ENCODE peak calls at places on chromosome 16, in six cellular contexts. One of them, this sample, is unnamed.

GRCh38 chr16:26071383-26071782 is 379.6 kb downstream of the HS3ST4 start:
- DNase-seq in prostate gland: no peak
- DNase-seq in tibial artery: no peak
- DNase-seq in PC-3: no peak
- DNase-seq in body of pancreas: no peak
- DNase-seq in IMR-90: no peak
- DNase-seq in this sample: no peak

GRCh38 chr16:27795992-27796614 is 246.2 kb downstream of the KATNIP start:
- DNase-seq in prostate gland: no peak
- DNase-seq in tibial artery: no peak
- DNase-seq in PC-3: peak; percentile 43
- DNase-seq in body of pancreas: peak; percentile 28
- DNase-seq in IMR-90: peak; percentile 31
- DNase-seq in this sample: no peak

GRCh38 chr16:9119795-9120194 is 28.4 kb downstream of the HAPSTR1 start:
- DNase-seq in prostate gland: no peak
- DNase-seq in tibial artery: no peak
- DNase-seq in PC-3: no peak
- DNase-seq in body of pancreas: peak; percentile 35
- DNase-seq in IMR-90: peak; percentile 84
- DNase-seq in this sample: no peak

GRCh38 chr16:53844796-53845195 is 140.8 kb downstream of the FTO start:
- DNase-seq in prostate gland: no peak
- DNase-seq in tibial artery: no peak
- DNase-seq in PC-3: no peak
- DNase-seq in body of pancreas: no peak
- DNase-seq in IMR-90: no peak
- DNase-seq in this sample: no peak

GRCh38 chr16:58225965-58226602 is 28.2 kb upstream of the CSNK2A2 start:
- DNase-seq in prostate gland: no peak
- DNase-seq in tibial artery: no peak
- DNase-seq in PC-3: no peak
- DNase-seq in body of pancreas: no peak
- DNase-seq in IMR-90: no peak
- DNase-seq in this sample: no peak

GRCh38 chr16:56201030-56201429 is 9.7 kb downstream of the GNAO1 start:
- DNase-seq in prostate gland: no peak
- DNase-seq in tibial artery: no peak
- DNase-seq in PC-3: no peak
- DNase-seq in body of pancreas: no peak
- DNase-seq in IMR-90: no peak
- DNase-seq in this sample: no peak

GRCh38 chr16:57628008-57628781 is at the start of gene ADGRG1:
- DNase-seq in prostate gland: peak; percentile 70
- DNase-seq in tibial artery: peak; percentile 75
- DNase-seq in PC-3: peak; percentile 92
- DNase-seq in body of pancreas: peak; percentile 68
- DNase-seq in IMR-90: peak; percentile 97
- DNase-seq in this sample: peak; percentile 73

GRCh38 chr16:69311533-69312388 is 611 bp downstream of the VPS4A start:
- DNase-seq in prostate gland: no peak
- DNase-seq in tibial artery: no peak
- DNase-seq in PC-3: peak; percentile 26
- DNase-seq in body of pancreas: peak; percentile 34
- DNase-seq in IMR-90: no peak
- DNase-seq in this sample: peak; percentile 72

GRCh38 chr16:48525201-48526057 is 84.6 kb downstream of the N4BP1 start:
- DNase-seq in prostate gland: no peak
- DNase-seq in tibial artery: no peak
- DNase-seq in PC-3: no peak
- DNase-seq in body of pancreas: no peak
- DNase-seq in IMR-90: no peak
- DNase-seq in this sample: no peak

GRCh38 chr16:81838794-81839193 is 59.7 kb downstream of the PLCG2 start:
- DNase-seq in prostate gland: no peak
- DNase-seq in tibial artery: no peak
- DNase-seq in PC-3: peak; percentile 63
- DNase-seq in body of pancreas: no peak
- DNase-seq in IMR-90: peak; percentile 9
- DNase-seq in this sample: no peak

GRCh38 chr16:46884513-46885293 is 541 bp downstream of the GPT2 start:
- DNase-seq in prostate gland: no peak
- DNase-seq in tibial artery: no peak
- DNase-seq in PC-3: no peak
- DNase-seq in body of pancreas: peak; percentile 64
- DNase-seq in IMR-90: peak; percentile 20
- DNase-seq in this sample: no peak

GRCh38 chr16:82585675-82586074 is 41.1 kb upstream of the CDH13 start:
- DNase-seq in prostate gland: no peak
- DNase-seq in tibial artery: no peak
- DNase-seq in PC-3: no peak
- DNase-seq in body of pancreas: no peak
- DNase-seq in IMR-90: peak; percentile 88
- DNase-seq in this sample: no peak

GRCh38 chr16:61892531-61892930 is 143.7 kb downstream of the CDH8 start:
- DNase-seq in prostate gland: no peak
- DNase-seq in tibial artery: no peak
- DNase-seq in PC-3: no peak
- DNase-seq in body of pancreas: no peak
- DNase-seq in IMR-90: no peak
- DNase-seq in this sample: no peak

GRCh38 chr16:69669577-69669976 is 56.8 kb downstream of the NQO1 start:
- DNase-seq in prostate gland: no peak
- DNase-seq in tibial artery: no peak
- DNase-seq in PC-3: no peak
- DNase-seq in body of pancreas: peak; percentile 7
- DNase-seq in IMR-90: no peak
- DNase-seq in this sample: no peak

GRCh38 chr16:81531415-81531814 is 86.8 kb downstream of the CMIP start:
- DNase-seq in prostate gland: peak; percentile 60
- DNase-seq in tibial artery: no peak
- DNase-seq in PC-3: no peak
- DNase-seq in body of pancreas: no peak
- DNase-seq in IMR-90: no peak
- DNase-seq in this sample: peak; percentile 19

GRCh38 chr16:48596326-48596725 is 13.7 kb downstream of the N4BP1 start:
- DNase-seq in prostate gland: no peak
- DNase-seq in tibial artery: no peak
- DNase-seq in PC-3: no peak
- DNase-seq in body of pancreas: no peak
- DNase-seq in IMR-90: no peak
- DNase-seq in this sample: no peak

GRCh38 chr16:530111-530817 is 2.8 kb downstream of the CAPN15 start:
- DNase-seq in prostate gland: no peak
- DNase-seq in tibial artery: no peak
- DNase-seq in PC-3: no peak
- DNase-seq in body of pancreas: no peak
- DNase-seq in IMR-90: no peak
- DNase-seq in this sample: no peak

GRCh38 chr16:66751992-66752322 is 548 bp upstream of the DYNC1LI2 start:
- DNase-seq in prostate gland: no peak
- DNase-seq in tibial artery: no peak
- DNase-seq in PC-3: no peak
- DNase-seq in body of pancreas: no peak
- DNase-seq in IMR-90: no peak
- DNase-seq in this sample: no peak
- TF ChIP-seq CTCF in prostate gland: no peak
- TF ChIP-seq CTCF in tibial artery: no peak
- TF ChIP-seq CTCF in PC-3: peak; percentile 3
- TF ChIP-seq CTCF in body of pancreas: no peak
- TF ChIP-seq CTCF in IMR-90: no peak
- TF ChIP-seq CTCF in this sample: no peak

GRCh38 chr16:30766922-30767284 is 4.8 kb downstream of the RNF40 start:
- DNase-seq in prostate gland: no peak
- DNase-seq in tibial artery: no peak
- DNase-seq in PC-3: no peak
- DNase-seq in body of pancreas: no peak
- DNase-seq in IMR-90: no peak
- DNase-seq in this sample: no peak
- H3K36me3 ChIP-seq in prostate gland: peaks cover 35% of the 10 kb centered on the region
- H3K36me3 ChIP-seq in tibial artery: peaks cover 86% of the 10 kb centered on the region
- H3K36me3 ChIP-seq in PC-3: peaks cover 22% of the 10 kb centered on the region
- H3K36me3 ChIP-seq in body of pancreas: peaks cover 59% of the 10 kb centered on the region
- H3K36me3 ChIP-seq in IMR-90: peaks cover 69% of the 10 kb centered on the region
- H3K36me3 ChIP-seq in this sample: peaks cover 24% of the 10 kb centered on the region

GRCh38 chr16:15652293-15653001 is 2.4 kb downstream of the NDE1 start:
- DNase-seq in prostate gland: no peak
- DNase-seq in tibial artery: no peak
- DNase-seq in PC-3: no peak
- DNase-seq in body of pancreas: no peak
- DNase-seq in IMR-90: no peak
- DNase-seq in this sample: no peak

GRCh38 chr16:15658149-15658548 is 8.1 kb downstream of the NDE1 start:
- DNase-seq in prostate gland: no peak
- DNase-seq in tibial artery: no peak
- DNase-seq in PC-3: no peak
- DNase-seq in body of pancreas: no peak
- DNase-seq in IMR-90: no peak
- DNase-seq in this sample: no peak

GRCh38 chr16:15650698-15651161 is 685 bp downstream of the NDE1 start:
- DNase-seq in prostate gland: no peak
- DNase-seq in tibial artery: peak; percentile 46
- DNase-seq in PC-3: peak; percentile 21
- DNase-seq in body of pancreas: no peak
- DNase-seq in IMR-90: peak; percentile 13
- DNase-seq in this sample: no peak

GRCh38 chr16:15653227-15653626 is 3.2 kb downstream of the NDE1 start:
- DNase-seq in prostate gland: peak; percentile 44
- DNase-seq in tibial artery: no peak
- DNase-seq in PC-3: peak; percentile 32
- DNase-seq in body of pancreas: no peak
- DNase-seq in IMR-90: peak; percentile 97
- DNase-seq in this sample: no peak

GRCh38 chr16:15654591-15654990 is 4.5 kb downstream of the NDE1 start:
- DNase-seq in prostate gland: no peak
- DNase-seq in tibial artery: no peak
- DNase-seq in PC-3: no peak
- DNase-seq in body of pancreas: no peak
- DNase-seq in IMR-90: no peak
- DNase-seq in this sample: no peak
- H3K4me1 ChIP-seq in prostate gland: no peaks in the 10 kb centered on the region
- H3K4me1 ChIP-seq in tibial artery: peaks cover 21% of the 10 kb centered on the region
- H3K4me1 ChIP-seq in PC-3: peaks cover 4% of the 10 kb centered on the region
- H3K4me1 ChIP-seq in body of pancreas: peaks cover 10% of the 10 kb centered on the region
- H3K4me1 ChIP-seq in IMR-90: peaks cover 5% of the 10 kb centered on the region
- H3K4me1 ChIP-seq in this sample: peaks cover 10% of the 10 kb centered on the region

GRCh38 chr16:2224183-2224486 is 744 bp downstream of the E4F1 start:
- DNase-seq in prostate gland: no peak
- DNase-seq in tibial artery: no peak
- DNase-seq in PC-3: peak; percentile 39
- DNase-seq in body of pancreas: no peak
- DNase-seq in IMR-90: peak; percentile 42
- DNase-seq in this sample: no peak
- TF ChIP-seq CTCF in prostate gland: no peak
- TF ChIP-seq CTCF in tibial artery: no peak
- TF ChIP-seq CTCF in PC-3: no peak
- TF ChIP-seq CTCF in body of pancreas: no peak
- TF ChIP-seq CTCF in IMR-90: peak; percentile 29
- TF ChIP-seq CTCF in this sample: no peak

GRCh38 chr16:50038756-50039529 is 13.9 kb downstream of the CNEP1R1 start:
- DNase-seq in prostate gland: no peak
- DNase-seq in tibial artery: peak; percentile 68
- DNase-seq in PC-3: no peak
- DNase-seq in body of pancreas: peak; percentile 73
- DNase-seq in IMR-90: no peak
- DNase-seq in this sample: peak; percentile 26

GRCh38 chr16:50035468-50035992 is 10.5 kb downstream of the CNEP1R1 start:
- DNase-seq in prostate gland: no peak
- DNase-seq in tibial artery: no peak
- DNase-seq in PC-3: no peak
- DNase-seq in body of pancreas: no peak
- DNase-seq in IMR-90: no peak
- DNase-seq in this sample: no peak

GRCh38 chr16:50037791-50038190 is 12.8 kb downstream of the CNEP1R1 start:
- DNase-seq in prostate gland: no peak
- DNase-seq in tibial artery: no peak
- DNase-seq in PC-3: no peak
- DNase-seq in body of pancreas: no peak
- DNase-seq in IMR-90: peak; percentile 13
- DNase-seq in this sample: no peak

GRCh38 chr16:50040028-50040427 is 15.0 kb downstream of the CNEP1R1 start:
- DNase-seq in prostate gland: no peak
- DNase-seq in tibial artery: no peak
- DNase-seq in PC-3: no peak
- DNase-seq in body of pancreas: no peak
- DNase-seq in IMR-90: no peak
- DNase-seq in this sample: no peak

GRCh38 chr16:50036426-50036825 is 11.4 kb downstream of the CNEP1R1 start:
- DNase-seq in prostate gland: no peak
- DNase-seq in tibial artery: no peak
- DNase-seq in PC-3: no peak
- DNase-seq in body of pancreas: no peak
- DNase-seq in IMR-90: no peak
- DNase-seq in this sample: no peak
- H3K36me3 ChIP-seq in prostate gland: no peaks in the 10 kb centered on the region
- H3K36me3 ChIP-seq in tibial artery: peaks cover 35% of the 10 kb centered on the region
- H3K36me3 ChIP-seq in PC-3: peaks cover 4% of the 10 kb centered on the region
- H3K36me3 ChIP-seq in body of pancreas: peaks cover 8% of the 10 kb centered on the region
- H3K36me3 ChIP-seq in IMR-90: peaks cover 13% of the 10 kb centered on the region
- H3K36me3 ChIP-seq in this sample: peaks cover 68% of the 10 kb centered on the region

GRCh38 chr16:31464781-31465260 is 5.5 kb downstream of the ARMC5 start:
- DNase-seq in prostate gland: no peak
- DNase-seq in tibial artery: no peak
- DNase-seq in PC-3: no peak
- DNase-seq in body of pancreas: no peak
- DNase-seq in IMR-90: no peak
- DNase-seq in this sample: no peak
- H3K4me1 ChIP-seq in prostate gland: no peaks in the 10 kb centered on the region
- H3K4me1 ChIP-seq in tibial artery: peaks cover 12% of the 10 kb centered on the region
- H3K4me1 ChIP-seq in PC-3: peaks cover 7% of the 10 kb centered on the region
- H3K4me1 ChIP-seq in body of pancreas: peaks cover 9% of the 10 kb centered on the region
- H3K4me1 ChIP-seq in IMR-90: no peaks in the 10 kb centered on the region
- H3K4me1 ChIP-seq in this sample: peaks cover 15% of the 10 kb centered on the region

GRCh38 chr16:73031155-73031866 is 16.6 kb downstream of the ZFHX3 start:
- DNase-seq in prostate gland: no peak
- DNase-seq in tibial artery: no peak
- DNase-seq in PC-3: no peak
- DNase-seq in body of pancreas: no peak
- DNase-seq in IMR-90: no peak
- DNase-seq in this sample: no peak
- TF ChIP-seq CTCF in prostate gland: no peak
- TF ChIP-seq CTCF in tibial artery: peak; percentile 8
- TF ChIP-seq CTCF in PC-3: peak; percentile 38
- TF ChIP-seq CTCF in body of pancreas: no peak
- TF ChIP-seq CTCF in IMR-90: peak; percentile 8
- TF ChIP-seq CTCF in this sample: no peak

This sample was measured in psoas muscle.